ENCODE peak calls at places on chromosomes 4 and X, in nine cellular contexts. R is stimulated activated CD4-positive, alpha-beta T cell treated with anti-CD3 and anti-CD28 coated beads, Interleukin-15, amount 100 ng/mL, for 48 hours; Y is Karpas-422; F is fibroblast of gingiva; I is fibroblast of the conjunctiva; M is ACHN; N is colonic mucosa; G is cardiac fibroblast; V is body of pancreas. B is an unnamed sample.

GRCh38 chrX:29662101-29662500 is 553.3 kb upstream of the MAGEB2 start:
- DNase-seq in R (no peak), Y (no peak), F (peak), I (no peak), M (peak), N (no peak), G (peak), V (no peak), B (no peak)

GRCh38 chrX:54043696-54044125 is 562 bp downstream of the PHF8 start:
- DNase-seq in R (no peak), Y (peak), F (peak), I (no peak), M (peak), N (peak), G (peak), V (peak), B (no peak)

GRCh38 chr4:7398788-7399432 is 35.8 kb downstream of the PSAPL1 start:
- DNase-seq in R (no peak), Y (no peak), F (no peak), I (no peak), M (no peak), N (no peak), G (no peak), V (no peak), B (no peak)

GRCh38 chr4:125316391-125316780 is 1.6 kb downstream of the FAT4 start:
- DNase-seq in R (no peak), Y (no peak), F (peak), I (no peak), M (peak), N (peak), G (no peak), V (peak), B (no peak)

GRCh38 chr4:6461301-6462165 is 10.9 kb downstream of the PPP2R2C start:
- DNase-seq in R (no peak), Y (no peak), F (no peak), I (no peak), M (peak), N (no peak), G (no peak), V (no peak), B (no peak)

GRCh38 chr4:186633844-186634243 is 78.5 kb upstream of the MTNR1A start:
- DNase-seq in R (no peak), Y (no peak), F (no peak), I (no peak), M (no peak), N (no peak), G (no peak), V (no peak), B (no peak)

GRCh38 chr4:78057135-78057599 is at the start of gene FRAS1:
- DNase-seq in R (no peak), Y (no peak), F (peak), I (peak), M (peak), N (peak), G (peak), V (peak), B (no peak)

GRCh38 chr4:6324999-6325790 is 55.5 kb downstream of the WFS1 start:
- DNase-seq in R (no peak), Y (no peak), F (no peak), I (no peak), M (no peak), N (peak), G (no peak), V (no peak), B (no peak)